ENCODE peak calls at places on chromosomes 6 and 20, in four cellular contexts. D is hippocampal formation, P is GM12865, Y is left lobe of liver. C is an unnamed sample.

GRCh38 chr6:144215402-144215931 is 65.2 kb downstream of the STX11 start:
- DNase-seq in Y (no peak), D (peak; percentile 36), P (peak; percentile 60), C (no peak)

GRCh38 chr20:12391099-12391498 is 473.4 kb downstream of the BTBD3 start:
- DNase-seq in P (no peak), Y (no peak), D (no peak), C (no peak)

GRCh38 chr6:16505711-16506362 is 255.4 kb downstream of the ATXN1 start:
- DNase-seq in Y (no peak), D (no peak), P (no peak), C (no peak)

GRCh38 chr6:129683606-129684322 is 26.2 kb downstream of the ARHGAP18 start:
- DNase-seq in Y (no peak), D (peak; percentile 25), P (peak; percentile 93), C (peak; percentile 74)

GRCh38 chr6:32790306-32790705 is 26.5 kb downstream of the HLA-DOB start:
- DNase-seq in P (no peak), D (no peak), Y (no peak), C (no peak)

GRCh38 chr6:169839493-169839892 is 88.1 kb downstream of the ERMARD start:
- DNase-seq in D (no peak), P (no peak), Y (no peak), C (no peak)

GRCh38 chr20:61934716-61935530 is 130.8 kb downstream of the TAF4 start:
- DNase-seq in Y (peak; percentile 10), D (no peak), P (no peak), C (no peak)

GRCh38 chr20:23231561-23232218 is 118.9 kb upstream of the NXT1 start:
- DNase-seq in P (no peak), D (no peak), Y (no peak), C (no peak)

GRCh38 chr6:48101277-48101676 is 9.7 kb downstream of the PTCHD4 start:
- DNase-seq in P (no peak), Y (no peak), D (no peak), C (peak; percentile 42)

GRCh38 chr6:20891161-20891560 is 356.9 kb downstream of the CDKAL1 start:
- DNase-seq in P (no peak), Y (no peak), D (no peak), C (no peak)

GRCh38 chr20:51457281-51457932 is 85.1 kb downstream of the NFATC2 start:
- DNase-seq in D (no peak), Y (no peak), P (peak; percentile 21), C (no peak)

GRCh38 chr20:19996970-19997369 is 20.2 kb upstream of the NAA20 start:
- DNase-seq in D (peak; percentile 31), Y (no peak), P (no peak), C (no peak)

GRCh38 chr20:38169636-38170035 is 4.6 kb upstream of the TGM2 start:
- DNase-seq in D (no peak), P (no peak), Y (no peak), C (no peak)

C was measured in GM06990.